ENCODE peak calls at places on chromosomes 1 and 21, in eight cellular contexts. U, N, D, S, J, K, I and P are unnamed samples.

GRCh38 chr21:16258834-16259611 is 529.2 kb downstream of the USP25 start:
- DNase-seq in U (no peak), N (no peak), D (no peak), S (no peak), J (no peak), K (no peak), I (no peak), P (no peak)

GRCh38 chr1:41670558-41670957 is 186.1 kb upstream of the EDN2 start:
- DNase-seq in U (no peak), N (no peak), D (peak), S (no peak), J (no peak), K (no peak), I (peak), P (peak)

GRCh38 chr1:185144233-185144632 is 12.5 kb downstream of the TRMT1L start:
- DNase-seq in U (no peak), N (no peak), D (peak), S (no peak), J (no peak), K (no peak), I (peak), P (no peak)

GRCh38 chr1:18938707-18939070 is 17.8 kb downstream of the IFFO2 start:
- DNase-seq in U (no peak), N (no peak), D (no peak), S (no peak), J (no peak), K (peak), I (peak), P (no peak)

GRCh38 chr1:65079941-65080340 is 68.1 kb upstream of the AK4 start:
- DNase-seq in U (no peak), N (no peak), D (peak), S (no peak), J (no peak), K (no peak), I (peak), P (peak)

GRCh38 chr1:16983649-16984048 is 3.2 kb upstream of the MFAP2 start:
- DNase-seq in U (no peak), N (no peak), D (no peak), S (no peak), J (no peak), K (no peak), I (no peak), P (no peak)

GRCh38 chr1:97377432-97378034 is 543.3 kb downstream of the DPYD start:
- DNase-seq in U (no peak), N (no peak), D (no peak), S (no peak), J (no peak), K (no peak), I (peak), P (no peak)

GRCh38 chr21:45852886-45853400 is 128.6 kb upstream of the COL6A1 start:
- DNase-seq in U (no peak), N (no peak), D (no peak), S (no peak), J (no peak), K (no peak), I (no peak), P (no peak)

GRCh38 chr1:57986432-57986831 is 560.1 kb downstream of the OMA1 start:
- DNase-seq in U (no peak), N (no peak), D (no peak), S (no peak), J (no peak), K (no peak), I (no peak), P (no peak)

GRCh38 chr1:31181515-31182343 is 58.0 kb downstream of the NKAIN1 start:
- DNase-seq in U (no peak), N (no peak), D (peak), S (peak), J (peak), K (peak), I (peak), P (peak)

GRCh38 chr1:41343790-41344679 is 17.2 kb upstream of the FOXO6 start:
- DNase-seq in U (no peak), N (no peak), D (no peak), S (no peak), J (no peak), K (no peak), I (peak), P (no peak)

GRCh38 chr1:209758360-209758759 is 2.5 kb downstream of the TRAF3IP3 start:
- DNase-seq in U (no peak), N (no peak), D (no peak), S (no peak), J (no peak), K (no peak), I (no peak), P (no peak)

GRCh38 chr1:203289281-203289981 is 15.9 kb upstream of the BTG2 start:
- DNase-seq in U (peak), N (no peak), D (no peak), S (peak), J (no peak), K (peak), I (no peak), P (no peak)

GRCh38 chr1:221074325-221074724 is 195.1 kb downstream of the HLX start:
- DNase-seq in U (no peak), N (no peak), D (peak), S (no peak), J (no peak), K (no peak), I (peak), P (no peak)

GRCh38 chr1:94790670-94791069 is 29.5 kb upstream of the SLC44A3 start:
- DNase-seq in U (no peak), N (no peak), D (no peak), S (no peak), J (no peak), K (no peak), I (no peak), P (no peak)

GRCh38 chr1:246682231-246682895 is 41.8 kb upstream of the SCCPDH start:
- DNase-seq in U (no peak), N (no peak), D (no peak), S (no peak), J (no peak), K (no peak), I (no peak), P (no peak)

GRCh38 chr1:184025242-184025675 is 12.3 kb downstream of the COLGALT2 start:
- DNase-seq in U (no peak), N (peak), D (peak), S (no peak), J (no peak), K (no peak), I (peak), P (no peak)

GRCh38 chr1:25520446-25521061 is 22.9 kb upstream of the LDLRAP1 start:
- DNase-seq in U (peak), N (peak), D (no peak), S (peak), J (no peak), K (peak), I (peak), P (peak)

GRCh38 chr1:5495596-5496410 is 496.4 kb downstream of the NPHP4 start:
- DNase-seq in U (no peak), N (no peak), D (no peak), S (no peak), J (no peak), K (no peak), I (no peak), P (no peak)

GRCh38 chr1:68329096-68329835 is 96.9 kb upstream of the WLS start:
- DNase-seq in U (no peak), N (no peak), D (no peak), S (no peak), J (no peak), K (no peak), I (no peak), P (no peak)

GRCh38 chr1:208161656-208162375 is 82.4 kb downstream of the PLXNA2 start:
- DNase-seq in U (no peak), N (peak), D (no peak), S (no peak), J (no peak), K (no peak), I (peak), P (no peak)

GRCh38 chr1:8448906-8449661 is 131.2 kb downstream of the SLC45A1 start:
- DNase-seq in U (no peak), N (no peak), D (no peak), S (no peak), J (no peak), K (no peak), I (peak), P (no peak)

GRCh38 chr1:221239911-221240310 is 360.7 kb downstream of the HLX start:
- DNase-seq in U (no peak), N (no peak), D (no peak), S (no peak), J (no peak), K (no peak), I (no peak), P (no peak)

GRCh38 chr1:42737257-42737656 is 2.8 kb downstream of the CLDN19 start:
- DNase-seq in U (no peak), N (no peak), D (no peak), S (no peak), J (no peak), K (no peak), I (no peak), P (no peak)

GRCh38 chr1:234782821-234783220 is 172.8 kb upstream of the IRF2BP2 start:
- DNase-seq in U (no peak), N (no peak), D (no peak), S (no peak), J (no peak), K (no peak), I (no peak), P (no peak)